ENCODE peak calls at places on chromosome 15, in four cellular contexts. Y is activated naive CD4-positive, alpha-beta T cell treated with anti-CD3 and anti-CD28 coated beads for 36 hours; U is fibroblast of the conjunctiva; P is stimulated activated effector memory CD8-positive, alpha-beta T cell treated with anti-CD3 and anti-CD28 coated beads, Interleukin-12 subunit alpha, Interleukin-12 subunit beta, amount 100 ng/mL, for 72 hours. V is an unnamed sample.

GRCh38 chr15:38860253-38860652 is 295.6 kb upstream of the RASGRP1 start:
- DNase-seq in Y (no peak), U (no peak), P (no peak), V (no peak)

GRCh38 chr15:60619131-60619530 is 140.2 kb upstream of the ICE2 start:
- DNase-seq in Y (no peak), U (no peak), P (no peak), V (no peak)

GRCh38 chr15:76336254-76337046 is at the start of gene ISL2:
- DNase-seq in Y (peak), U (peak), P (peak), V (peak)

GRCh38 chr15:59259137-59259943 is 52.7 kb downstream of the LDHAL6B start:
- DNase-seq in Y (no peak), U (no peak), P (no peak), V (no peak)

GRCh38 chr15:70857547-70858265 is 3.7 kb upstream of the LARP6 start:
- DNase-seq in Y (no peak), U (no peak), P (no peak), V (no peak)

GRCh38 chr15:70521576-70522322 is 241.6 kb downstream of the UACA start:
- DNase-seq in Y (peak), U (no peak), P (no peak), V (no peak)

GRCh38 chr15:64443747-64444621 is 16.4 kb upstream of the ZNF609 start:
- DNase-seq in Y (peak), U (peak), P (no peak), V (no peak)

GRCh38 chr15:67746450-67746849 is 78.9 kb upstream of the SKOR1 start:
- DNase-seq in Y (peak), U (no peak), P (no peak), V (no peak)

GRCh38 chr15:39976291-39977274 is 42.7 kb downstream of the EIF2AK4 start:
- DNase-seq in Y (peak), U (peak), P (no peak), V (no peak)

GRCh38 chr15:56775632-56776031 is 42.3 kb upstream of the ZNF280D start:
- DNase-seq in Y (no peak), U (no peak), P (no peak), V (no peak)

GRCh38 chr15:22884344-22884743 is 45.9 kb downstream of the NIPA2 start:
- DNase-seq in Y (peak), U (no peak), P (no peak), V (no peak)

GRCh38 chr15:38864827-38865604 is 300.4 kb upstream of the RASGRP1 start:
- DNase-seq in Y (no peak), U (peak), P (no peak), V (no peak)